ENCODE peak calls at places on chromosomes 3 and 15, in four cellular contexts. A is NT2/D1, Z is GM12865, N is A673. D is an unnamed sample.

GRCh38 chr3:153221748-153222162 is 59.7 kb downstream of the RAP2B start:
- DNase-seq in N (peak), Z (peak), A (no peak), D (peak)

GRCh38 chr15:81229596-81229995 is 32.9 kb downstream of the IL16 start:
- DNase-seq in A (no peak), N (no peak), Z (no peak), D (peak)

GRCh38 chr15:99873451-99873850 is 140.2 kb upstream of the LYSMD4 start:
- DNase-seq in Z (no peak), N (no peak), A (no peak), D (no peak)

GRCh38 chr3:133834621-133835417 is 29.2 kb downstream of the SRPRB start:
- DNase-seq in N (no peak), A (no peak), Z (no peak), D (no peak)

GRCh38 chr3:50648297-50648696 is 26.4 kb upstream of the DOCK3 start:
- DNase-seq in Z (no peak), A (no peak), N (no peak), D (no peak)

GRCh38 chr3:10703875-10704274 is 112.2 kb upstream of the SLC6A11 start:
- DNase-seq in A (peak), Z (peak), N (peak), D (peak)

GRCh38 chr3:48656061-48656840 is 6.4 kb downstream of the CELSR3 start:
- DNase-seq in Z (peak), A (peak), N (peak), D (peak)

GRCh38 chr3:173660645-173661299 is 263.2 kb downstream of the NLGN1 start:
- DNase-seq in N (no peak), Z (no peak), A (no peak), D (peak)

GRCh38 chr3:142180761-142181362 is 31.5 kb upstream of the TFDP2 start:
- DNase-seq in A (peak), Z (peak), N (peak), D (peak)

GRCh38 chr3:124800511-124801374 is 70.5 kb downstream of the UMPS start:
- DNase-seq in A (no peak), Z (no peak), N (peak), D (no peak)

GRCh38 chr3:101414121-101414520 is 93.7 kb upstream of the IMPG2 start:
- DNase-seq in Z (no peak), A (no peak), N (no peak), D (no peak)

DNA sequence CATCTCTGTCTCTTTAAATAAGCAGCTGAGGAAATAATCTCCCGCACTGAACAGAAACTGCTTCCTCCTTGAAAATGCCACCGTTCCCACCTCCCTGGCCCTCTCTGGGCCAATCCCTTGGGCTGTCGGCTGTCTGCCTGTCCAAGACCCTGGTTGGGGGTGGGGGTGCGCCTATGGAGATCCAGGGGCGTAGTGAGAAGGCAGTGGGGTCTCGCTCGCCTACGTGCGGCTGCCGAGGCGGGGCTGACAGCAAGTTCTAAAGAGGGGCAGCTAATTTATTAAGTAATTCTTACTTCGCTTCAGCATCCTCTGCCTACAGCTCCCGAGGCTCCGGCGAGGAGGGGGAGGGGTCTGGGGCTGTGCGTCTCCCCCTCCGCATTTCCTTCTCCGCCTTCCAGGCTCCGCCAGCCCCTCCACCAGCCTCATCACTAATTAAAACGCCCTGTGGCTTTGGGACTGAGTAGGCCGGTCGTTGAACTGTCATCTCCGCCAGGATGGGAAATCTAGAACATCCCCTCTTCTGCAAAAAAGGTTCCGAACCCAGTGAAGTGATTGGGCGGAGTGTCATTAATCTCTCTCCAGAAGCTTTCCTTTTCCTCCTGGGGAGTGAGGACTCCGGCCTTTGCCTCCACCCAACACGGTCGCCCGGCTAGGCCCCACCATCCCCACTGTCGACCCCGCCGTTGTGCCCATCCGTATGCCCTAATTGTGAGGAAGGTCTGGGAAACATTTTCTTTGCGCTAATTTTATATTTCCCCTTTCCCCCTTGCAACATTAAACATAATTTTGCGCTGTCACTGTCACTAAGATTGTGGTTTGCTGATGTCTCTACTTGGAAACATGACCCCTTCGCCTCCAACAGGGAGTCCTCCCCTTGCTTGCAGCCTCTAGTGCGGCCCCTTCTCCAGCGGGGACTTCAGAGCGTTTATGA is 16.9 kb downstream of the NR2F2 start:
- DNase-seq in N (peak), Z (no peak), A (no peak), D (no peak)
- H3K4me3 ChIP-seq in N (peak), Z (no peak), A (no peak), D (no peak)

DNA sequence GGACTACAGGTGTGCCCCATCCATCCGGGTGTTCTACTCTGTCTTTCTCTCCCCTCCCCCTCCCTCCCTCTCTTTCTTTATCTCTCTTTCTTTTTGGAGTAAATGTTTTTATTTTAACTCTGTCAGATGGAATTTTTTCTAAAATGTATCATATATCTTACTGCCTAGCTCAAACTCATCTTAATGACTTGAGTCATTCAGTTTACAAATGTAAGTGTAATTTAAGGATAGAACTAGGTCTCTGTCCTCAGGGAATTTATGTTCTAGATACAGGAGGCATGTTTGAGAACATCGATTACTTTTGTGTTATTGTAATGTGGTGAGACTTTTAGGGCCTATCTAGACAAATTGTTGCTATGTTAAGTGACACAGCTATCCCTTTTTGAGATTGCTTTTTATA is 3.5 kb downstream of the TBC1D23 start:
- DNase-seq in A (no peak), Z (no peak), N (no peak), D (no peak)
- H3K4me3 ChIP-seq in A (no peak), Z (no peak), N (no peak), D (no peak)

GRCh38 chr15:50353999-50354837 is 780 bp downstream of the GABPB1 start:
- DNase-seq in Z (peak), N (peak), A (no peak), D (peak)

GRCh38 chr15:50355612-50355905 is 561 bp upstream of the GABPB1 start:
- DNase-seq in A (no peak), N (no peak), Z (no peak), D (no peak)

GRCh38 chr15:50353251-50353998 is 1.6 kb downstream of the GABPB1 start:
- DNase-seq in N (no peak), A (no peak), Z (peak), D (peak)

GRCh38 chr15:50354838-50355611 is at the start of gene GABPB1:
- DNase-seq in A (peak), Z (peak), N (peak), D (peak)

DNA sequence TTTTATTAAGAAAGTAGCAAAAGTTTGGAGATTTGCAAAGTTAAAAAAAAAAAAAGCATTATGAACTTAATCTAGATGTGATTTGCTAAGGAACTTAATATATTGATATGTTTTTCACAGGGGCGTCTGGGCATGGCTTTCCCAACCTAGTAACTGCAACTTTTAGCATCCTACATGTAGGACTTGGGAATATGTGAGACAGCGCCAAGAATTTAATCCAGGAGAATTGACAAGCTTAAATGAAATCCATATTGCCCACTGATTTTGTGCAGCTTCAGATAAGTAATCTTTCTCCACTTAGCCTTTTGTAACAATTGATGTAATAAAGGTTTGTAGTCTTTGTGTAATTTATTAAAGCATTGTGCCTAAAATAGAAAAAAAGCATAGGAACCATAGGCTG is 982 bp upstream of the GABPB1 start:
- DNase-seq in N (no peak), Z (no peak), A (no peak), D (no peak)
- H3K4me3 ChIP-seq in N (peak), Z (peak), A (peak), D (peak)

GRCh38 chr3:33883538-33884203 is 85.2 kb downstream of the PDCD6IP start:
- DNase-seq in N (peak), A (peak), Z (peak), D (peak)
- H3K4me3 ChIP-seq in N (peak), A (no peak), Z (no peak), D (no peak)

GRCh38 chr3:159762981-159763465 is 225.6 kb upstream of the IL12A start:
- DNase-seq in Z (peak), N (peak), A (peak), D (peak)
- H3K4me3 ChIP-seq in Z (peak), N (peak), A (peak), D (peak)

GRCh38 chr3:46955157-46955556 is 21.4 kb downstream of the CCDC12 start:
- DNase-seq in A (no peak), Z (no peak), N (no peak), D (no peak)

GRCh38 chr3:46955801-46956259 is 20.7 kb downstream of the CCDC12 start:
- DNase-seq in Z (peak), A (no peak), N (no peak), D (no peak)

GRCh38 chr3:46952813-46953212 is 23.7 kb downstream of the CCDC12 start:
- DNase-seq in Z (no peak), A (no peak), N (no peak), D (no peak)

GRCh38 chr3:46953265-46954010 is 23.1 kb downstream of the CCDC12 start:
- DNase-seq in N (no peak), A (no peak), Z (peak), D (no peak)

GRCh38 chr3:46954178-46954577 is 22.4 kb downstream of the CCDC12 start:
- DNase-seq in A (no peak), Z (no peak), N (no peak), D (no peak)
- H3K4me3 ChIP-seq in A (no peak), Z (no peak), N (no peak), D (no peak)

DNA sequence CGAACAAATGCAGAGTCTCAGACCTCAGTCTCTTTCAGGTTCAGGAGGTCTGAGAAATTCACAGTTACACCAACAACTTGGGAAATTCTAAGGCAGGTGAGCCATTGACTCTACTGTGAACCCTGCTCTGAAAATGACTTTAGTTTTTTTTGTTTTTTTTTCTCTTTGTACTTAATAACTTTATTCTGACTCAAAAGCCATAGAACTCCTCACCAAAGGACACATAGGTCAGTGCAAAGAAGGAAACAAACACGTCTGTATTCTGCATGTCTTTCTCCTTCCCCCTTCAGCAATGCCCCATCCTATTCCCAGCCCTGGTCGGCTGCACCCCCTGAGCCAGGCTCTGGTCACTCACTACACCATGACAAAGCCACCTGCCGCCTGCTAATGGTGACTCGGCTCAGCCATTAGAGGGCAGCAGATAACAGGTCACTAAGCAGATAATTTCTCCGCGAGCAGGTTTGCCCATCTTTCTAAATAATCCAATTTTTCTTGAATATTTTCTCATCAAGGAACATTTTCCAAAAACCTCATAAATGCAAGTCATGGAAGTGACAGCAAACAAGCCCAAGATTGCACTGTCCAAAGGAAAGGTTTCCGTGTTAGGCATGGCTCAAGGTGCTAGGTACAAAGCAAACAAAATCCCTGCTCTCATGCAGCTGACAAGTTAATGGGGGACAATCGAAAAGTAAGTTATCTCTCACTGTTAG is 37.7 kb downstream of the TM4SF4 start:
- DNase-seq in N (peak), A (peak), Z (peak), D (peak)
- H3K4me3 ChIP-seq in N (no peak), A (no peak), Z (no peak), D (no peak)

GRCh38 chr15:31214864-31215489 is 111.7 kb upstream of the KLF13 start:
- DNase-seq in Z (no peak), N (no peak), A (no peak), D (peak)
- H3K4me3 ChIP-seq in Z (peak), N (peak), A (peak), D (peak)

GRCh38 chr3:123294296-123294938 is 92.7 kb downstream of the SEC22A start:
- DNase-seq in A (no peak), N (no peak), Z (no peak), D (no peak)
- H3K4me3 ChIP-seq in A (no peak), N (no peak), Z (no peak), D (no peak)

GRCh38 chr15:40160689-40161688 is at the start of gene BUB1B:
- DNase-seq in A (peak), Z (peak), N (peak), D (peak)

GRCh38 chr15:40160021-40160420 is 848 bp upstream of the BUB1B start:
- DNase-seq in A (no peak), N (no peak), Z (no peak), D (no peak)

GRCh38 chr15:40163657-40164416 is 3.0 kb downstream of the BUB1B start:
- DNase-seq in A (no peak), Z (peak), N (no peak), D (no peak)

GRCh38 chr15:40161693-40162401 is 978 bp downstream of the BUB1B start:
- DNase-seq in A (no peak), Z (no peak), N (no peak), D (no peak)

GRCh38 chr15:40162552-40162951 is 1.7 kb downstream of the BUB1B start:
- DNase-seq in A (no peak), N (no peak), Z (no peak), D (no peak)
- H3K4me3 ChIP-seq in A (peak), N (peak), Z (peak), D (no peak)